ENCODE peak calls at places on chromosomes 16 and 17, in four cellular contexts. O, Y, M and G are unnamed samples.

GRCh38 chr17:54967621-54968258 is 714 bp downstream of the COX11 start:
- DNase-seq in O (peak), Y (peak), M (no peak), G (peak)

GRCh38 chr16:50396770-50397525 is 28.2 kb upstream of the BRD7 start:
- DNase-seq in O (no peak), Y (peak), M (no peak), G (peak)

GRCh38 chr16:88781140-88782077 is 3.6 kb downstream of the PIEZO1 start:
- DNase-seq in O (no peak), Y (no peak), M (no peak), G (no peak)

GRCh38 chr17:78316867-78317816 is 42.7 kb downstream of the SOCS3 start:
- DNase-seq in O (peak), Y (no peak), M (peak), G (no peak)

GRCh38 chr16:70478912-70479341 is 24.5 kb downstream of the FCSK start:
- DNase-seq in O (no peak), Y (no peak), M (no peak), G (no peak)

GRCh38 chr16:23225634-23226033 is 43.1 kb downstream of the SCNN1G start:
- DNase-seq in O (no peak), Y (no peak), M (no peak), G (no peak)

GRCh38 chr16:29996773-29997250 is 771 bp downstream of the INO80E start:
- DNase-seq in O (no peak), Y (no peak), M (no peak), G (no peak)

GRCh38 chr17:27598337-27599050 is 32.5 kb upstream of the LGALS9 start:
- DNase-seq in O (no peak), Y (no peak), M (no peak), G (no peak)

GRCh38 chr17:31394544-31394943 is 3.1 kb downstream of the RAB11FIP4 start:
- DNase-seq in O (peak), Y (peak), M (peak), G (no peak)

GRCh38 chr17:28340374-28340773 is 4.8 kb downstream of the TNFAIP1 start:
- DNase-seq in O (no peak), Y (no peak), M (no peak), G (no peak)

GRCh38 chr17:50262001-50262794 is 12.1 kb upstream of the TMEM92 start:
- DNase-seq in O (peak), Y (no peak), M (no peak), G (peak)

GRCh38 chr16:78227855-78228254 is 128.4 kb downstream of the WWOX start:
- DNase-seq in O (peak), Y (no peak), M (no peak), G (no peak)

GRCh38 chr16:14345512-14346115 is 274.5 kb downstream of the MRTFB start:
- DNase-seq in O (no peak), Y (no peak), M (no peak), G (no peak)

GRCh38 chr16:50271148-50272041 is 5.0 kb downstream of the ADCY7 start:
- DNase-seq in O (no peak), Y (no peak), M (no peak), G (no peak)

GRCh38 chr16:67552476-67552875 is 9.8 kb upstream of the CTCF start:
- DNase-seq in O (no peak), Y (no peak), M (no peak), G (no peak)

GRCh38 chr16:57532251-57532625 is 4.1 kb downstream of the CCDC102A start:
- DNase-seq in O (peak), Y (no peak), M (peak), G (no peak)

GRCh38 chr17:74177018-74177450 is 26.4 kb upstream of the RPL38 start:
- DNase-seq in O (no peak), Y (peak), M (no peak), G (no peak)

GRCh38 chr16:66256919-66257318 is 109.6 kb upstream of the CDH5 start:
- DNase-seq in O (peak), Y (no peak), M (no peak), G (no peak)

GRCh38 chr16:6249863-6250262 is 1082.8 kb upstream of the RBFOX1 start:
- DNase-seq in O (no peak), Y (no peak), M (no peak), G (no peak)

GRCh38 chr17:50052241-50052788 is 3.6 kb upstream of the ITGA3 start:
- DNase-seq in O (no peak), Y (no peak), M (no peak), G (no peak)

GRCh38 chr17:43033947-43034622 is 9.1 kb downstream of the RND2 start:
- DNase-seq in O (no peak), Y (no peak), M (peak), G (no peak)

GRCh38 chr16:58628845-58629680 is 563 bp downstream of the CNOT1 start:
- DNase-seq in O (peak), Y (peak), M (peak), G (no peak)

GRCh38 chr17:28744104-28744801 is 442 bp downstream of the TRAF4 start:
- DNase-seq in O (peak), Y (no peak), M (peak), G (peak)

GRCh38 chr16:70760221-70760620 is 40.7 kb downstream of the VAC14 start:
- DNase-seq in O (no peak), Y (no peak), M (no peak), G (no peak)

GRCh38 chr17:4332296-4332970 is 34.0 kb downstream of the UBE2G1 start:
- DNase-seq in O (no peak), Y (no peak), M (peak), G (peak)

GRCh38 chr16:12319464-12320030 is 343.0 kb downstream of the SNX29 start:
- DNase-seq in O (no peak), Y (no peak), M (no peak), G (no peak)

GRCh38 chr16:12321363-12321762 is 344.8 kb downstream of the SNX29 start:
- DNase-seq in O (no peak), Y (no peak), M (no peak), G (no peak)

GRCh38 chr16:12529582-12529981 is 274.1 kb downstream of the CPPED1 start:
- DNase-seq in O (no peak), Y (peak), M (no peak), G (peak)

GRCh38 chr17:29557085-29557697 is 9.6 kb downstream of the ABHD15 start:
- DNase-seq in O (no peak), Y (peak), M (no peak), G (no peak)

GRCh38 chr17:21215935-21216334 is 2.0 kb upstream of the TMEM11 start:
- DNase-seq in O (no peak), Y (peak), M (no peak), G (peak)

GRCh38 chr16:71474864-71475263 is 12.8 kb upstream of the ZNF23 start:
- DNase-seq in O (no peak), Y (peak), M (no peak), G (no peak)

GRCh38 chr17:13864551-13864950 is 204.8 kb upstream of the COX10 start:
- DNase-seq in O (no peak), Y (peak), M (no peak), G (no peak)

GRCh38 chr16:180921-181667 is 835 bp downstream of the HBQ1 start:
- DNase-seq in O (peak), Y (peak), M (peak), G (peak)